ENCODE peak calls at places on chromosomes 3 and 15, in four cellular contexts. V is ovary, A is spleen, T is astrocyte. R is an unnamed sample.

GRCh38 chr3:42581400-42581708 is 413 bp downstream of the SEC22C start:
- DNase-seq in V (no peak), A (no peak), T (no peak), R (no peak)

GRCh38 chr15:32706704-32707103 is 11.1 kb upstream of the GREM1 start:
- DNase-seq in V (no peak), A (no peak), T (peak), R (no peak)

GRCh38 chr15:58357529-58358476 is 74.0 kb upstream of the LIPC start:
- DNase-seq in V (no peak), A (no peak), T (peak), R (no peak)

GRCh38 chr3:194091141-194091540 is 44.8 kb upstream of the HES1 start:
- DNase-seq in V (no peak), A (no peak), T (peak), R (no peak)

GRCh38 chr3:53169045-53169831 is 8.2 kb downstream of the PRKCD start:
- DNase-seq in V (no peak), A (no peak), T (no peak), R (peak)

GRCh38 chr15:52252781-52253180 is 42.8 kb downstream of the MYO5C start:
- DNase-seq in V (no peak), A (no peak), T (peak), R (no peak)

GRCh38 chr3:32018723-32019564 is 37.4 kb downstream of the ZNF860 start:
- DNase-seq in V (no peak), A (no peak), T (peak), R (no peak)

GRCh38 chr3:155871746-155872158 is 1.3 kb downstream of the GMPS start:
- DNase-seq in V (no peak), A (no peak), T (peak), R (no peak)

GRCh38 chr3:163273694-163274093 is 1777.1 kb downstream of the OTOL1 start:
- DNase-seq in V (no peak), A (no peak), T (no peak), R (no peak)

GRCh38 chr15:40367038-40367672 is 9.1 kb downstream of the DISP2 start:
- DNase-seq in V (no peak), A (peak), T (no peak), R (no peak)

GRCh38 chr15:62035256-62035908 is 24.9 kb downstream of the VPS13C start:
- DNase-seq in V (no peak), A (no peak), T (peak), R (no peak)

GRCh38 chr3:187086831-187087230 is 52.5 kb downstream of the RPL39L start:
- DNase-seq in V (no peak), A (no peak), T (no peak), R (no peak)

GRCh38 chr3:189157232-189158007 is 14.4 kb upstream of the TPRG1 start:
- DNase-seq in V (no peak), A (no peak), T (no peak), R (no peak)

GRCh38 chr3:113104746-113105479 is 106.4 kb upstream of the BOC start:
- DNase-seq in V (no peak), A (no peak), T (no peak), R (no peak)

GRCh38 chr3:14480207-14481017 is 59.7 kb downstream of the GRIP2 start:
- DNase-seq in V (peak), A (peak), T (peak), R (no peak)

GRCh38 chr3:158700559-158700958 is 28.1 kb upstream of the LXN start:
- DNase-seq in V (no peak), A (no peak), T (peak), R (no peak)

GRCh38 chr3:77539677-77540076 is 499.8 kb downstream of the ROBO2 start:
- DNase-seq in V (no peak), A (no peak), T (no peak), R (no peak)

GRCh38 chr15:74203914-74204431 is 1.4 kb upstream of the STRA6 start:
- DNase-seq in V (peak), A (no peak), T (peak), R (no peak)

GRCh38 chr3:63927623-63928280 is 15.6 kb upstream of the SCAANT1 start:
- DNase-seq in V (no peak), A (no peak), T (no peak), R (no peak)

GRCh38 chr3:36511761-36512496 is 131.6 kb downstream of the STAC start:
- DNase-seq in V (no peak), A (no peak), T (peak), R (no peak)

GRCh38 chr3:129440648-129441190 is 695 bp downstream of the IFT122 start:
- DNase-seq in V (no peak), A (no peak), T (no peak), R (no peak)

GRCh38 chr3:122609798-122610559 is 32.5 kb downstream of the PARP15 start:
- DNase-seq in V (no peak), A (no peak), T (peak), R (no peak)

GRCh38 chr3:33115024-33115768 is 1.4 kb downstream of the CRTAP start:
- DNase-seq in V (peak), A (peak), T (peak), R (no peak)

GRCh38 chr3:46695962-46696922 is 2.8 kb upstream of the ALS2CL start:
- DNase-seq in V (peak), A (no peak), T (no peak), R (peak)

GRCh38 chr15:48064435-48064834 is 56.4 kb upstream of the SLC24A5 start:
- DNase-seq in V (no peak), A (no peak), T (no peak), R (no peak)

GRCh38 chr15:59501531-59502113 is 63.6 kb downstream of the FAM81A start:
- DNase-seq in V (no peak), A (no peak), T (peak), R (peak)

GRCh38 chr15:57769266-57769665 is 62.8 kb downstream of the POLR2M start:
- DNase-seq in V (no peak), A (no peak), T (no peak), R (peak)

GRCh38 chr15:40769310-40770146 is at the start of gene C15orf62:
- DNase-seq in V (peak), A (peak), T (peak), R (no peak)

GRCh38 chr15:81155375-81156218 is 21.5 kb downstream of the CFAP161 start:
- DNase-seq in V (peak), A (no peak), T (peak), R (no peak)

GRCh38 chr3:187473778-187474406 is 105.7 kb downstream of the RTP4 start:
- DNase-seq in V (no peak), A (no peak), T (no peak), R (no peak)

GRCh38 chr3:100113728-100114412 is 431 bp downstream of the FILIP1L start:
- DNase-seq in V (no peak), A (no peak), T (no peak), R (no peak)

DNA sequence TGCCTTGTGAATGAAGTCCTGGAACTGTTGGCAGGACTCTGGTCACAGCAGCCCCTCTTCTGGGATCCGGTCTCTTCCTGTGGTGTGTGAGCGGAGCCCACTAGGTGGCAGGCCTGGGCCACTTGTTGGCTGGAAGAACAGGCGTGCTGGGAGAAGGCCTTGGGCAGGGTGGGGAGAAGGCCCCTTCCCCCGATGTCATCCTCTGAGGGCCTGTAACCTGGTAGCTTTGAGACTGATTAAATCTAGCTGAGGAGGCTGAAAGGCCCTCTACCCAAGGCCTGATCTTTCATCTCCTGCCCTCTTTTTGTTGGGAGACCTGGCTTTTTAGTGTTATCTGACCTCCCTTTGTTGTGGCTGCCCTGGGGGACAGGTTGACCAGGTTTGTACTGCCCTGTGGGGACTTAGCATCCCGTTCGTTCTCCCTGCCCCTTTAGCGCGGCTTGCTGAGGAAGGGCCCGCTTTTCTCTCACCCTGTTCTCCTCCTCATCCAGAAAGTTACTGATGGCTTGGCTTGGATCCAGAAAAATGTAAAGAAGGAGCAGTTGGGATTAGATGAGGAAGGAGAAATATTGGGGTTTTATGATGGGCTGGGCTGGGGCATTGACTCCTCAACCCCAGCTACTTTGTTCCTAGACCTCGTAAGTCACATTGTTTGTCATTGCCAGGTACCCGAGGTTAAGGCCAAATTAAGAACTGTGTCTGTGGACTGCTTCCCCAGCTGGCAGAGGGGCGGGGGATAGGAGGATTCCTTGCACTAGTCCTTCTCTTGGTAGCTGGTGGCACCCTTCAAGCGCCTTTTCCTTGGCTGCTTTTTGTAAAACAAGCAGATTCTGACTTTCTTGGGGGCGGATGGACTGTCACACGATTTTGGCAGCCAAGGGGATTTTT is 48.5 kb downstream of the CHCHD6 start:
- DNase-seq in V (peak), A (peak), T (peak), R (peak)
- TF ChIP-seq CTCF in V (peak), A (peak), T (peak), R (peak)

GRCh38 chr15:101386006-101386405 is 91.0 kb upstream of the SNRPA1 start:
- DNase-seq in V (no peak), A (peak), T (no peak), R (no peak)
- TF ChIP-seq CTCF in V (no peak), A (no peak), T (no peak), R (no peak)

DNA sequence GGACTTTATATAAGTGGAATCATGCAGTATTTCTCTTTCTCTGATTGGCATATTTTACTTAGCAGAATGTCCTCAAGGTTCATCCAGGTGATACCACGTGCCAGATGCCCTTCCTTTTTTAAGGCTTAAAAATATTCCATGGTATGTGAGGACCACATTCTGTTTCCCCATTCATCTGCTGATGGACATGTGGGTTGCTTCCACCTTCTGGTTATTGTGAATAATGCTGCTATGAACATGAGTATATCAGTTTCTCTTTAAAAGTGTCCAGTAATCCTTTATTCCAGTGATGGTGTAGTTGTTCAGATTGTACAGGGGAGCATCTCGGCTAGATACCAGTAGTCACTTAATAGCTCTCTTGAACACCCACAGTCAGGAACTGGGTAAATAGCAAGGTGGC is 50.4 kb upstream of the ATG7 start:
- DNase-seq in V (no peak), A (no peak), T (no peak), R (no peak)
- TF ChIP-seq CTCF in V (no peak), A (no peak), T (peak), R (no peak)

GRCh38 chr3:67601919-67602608 is 52.3 kb downstream of the SUCLG2 start:
- DNase-seq in V (no peak), A (no peak), T (peak), R (no peak)
- TF ChIP-seq CTCF in V (no peak), A (no peak), T (no peak), R (no peak)

GRCh38 chr3:66989860-66990696 is 8.0 kb upstream of the KBTBD8 start:
- DNase-seq in V (no peak), A (no peak), T (no peak), R (no peak)
- TF ChIP-seq CTCF in V (no peak), A (peak), T (no peak), R (no peak)

GRCh38 chr3:18806633-18807032 is 341.7 kb upstream of the KCNH8 start:
- DNase-seq in V (no peak), A (no peak), T (no peak), R (no peak)
- TF ChIP-seq CTCF in V (no peak), A (no peak), T (no peak), R (no peak)